ENCODE peak calls at places on chromosome 12, in seven cellular contexts. One of them, this sample, is unnamed.

GRCh38 chr12:112381421-112381897 is 772 bp downstream of the HECTD4 start:
- DNase-seq in A549: no peak
- DNase-seq in CD4-positive, alpha-beta T cell: no peak
- DNase-seq in HFFc6: no peak
- DNase-seq in activated T-helper 9 cell treated with anti-CD3 and anti-CD28 coated beads, Interleukin-2, amount 50 U/mL, for 16 hours: peak; percentile 27
- DNase-seq in iPS-NIHi11: no peak
- DNase-seq in GM13977: peak; percentile 76
- DNase-seq in this sample: peak; percentile 45

GRCh38 chr12:41777064-41777790 is 367.4 kb downstream of the GXYLT1 start:
- DNase-seq in A549: no peak
- DNase-seq in iPS-NIHi11: no peak
- DNase-seq in HFFc6: no peak
- DNase-seq in CD4-positive, alpha-beta T cell: no peak
- DNase-seq in activated T-helper 9 cell treated with anti-CD3 and anti-CD28 coated beads, Interleukin-2, amount 50 U/mL, for 16 hours: no peak
- DNase-seq in GM13977: no peak
- DNase-seq in this sample: no peak

GRCh38 chr12:74801625-74802024 is 264.0 kb downstream of the ATXN7L3B start:
- DNase-seq in GM13977: no peak
- DNase-seq in iPS-NIHi11: no peak
- DNase-seq in A549: no peak
- DNase-seq in HFFc6: no peak
- DNase-seq in activated T-helper 9 cell treated with anti-CD3 and anti-CD28 coated beads, Interleukin-2, amount 50 U/mL, for 16 hours: no peak
- DNase-seq in CD4-positive, alpha-beta T cell: no peak
- DNase-seq in this sample: no peak

GRCh38 chr12:77608157-77608755 is 222.4 kb upstream of the NAV3 start:
- DNase-seq in activated T-helper 9 cell treated with anti-CD3 and anti-CD28 coated beads, Interleukin-2, amount 50 U/mL, for 16 hours: no peak
- DNase-seq in A549: no peak
- DNase-seq in CD4-positive, alpha-beta T cell: no peak
- DNase-seq in iPS-NIHi11: no peak
- DNase-seq in HFFc6: no peak
- DNase-seq in GM13977: no peak
- DNase-seq in this sample: no peak

GRCh38 chr12:6855322-6855721 is 3.4 kb downstream of the USP5 start:
- DNase-seq in iPS-NIHi11: no peak
- DNase-seq in CD4-positive, alpha-beta T cell: no peak
- DNase-seq in HFFc6: no peak
- DNase-seq in activated T-helper 9 cell treated with anti-CD3 and anti-CD28 coated beads, Interleukin-2, amount 50 U/mL, for 16 hours: no peak
- DNase-seq in A549: no peak
- DNase-seq in GM13977: no peak
- DNase-seq in this sample: no peak

GRCh38 chr12:108826115-108826806 is 31.1 kb downstream of the SSH1 start:
- DNase-seq in GM13977: no peak
- DNase-seq in activated T-helper 9 cell treated with anti-CD3 and anti-CD28 coated beads, Interleukin-2, amount 50 U/mL, for 16 hours: no peak
- DNase-seq in iPS-NIHi11: no peak
- DNase-seq in CD4-positive, alpha-beta T cell: no peak
- DNase-seq in HFFc6: peak; percentile 90
- DNase-seq in A549: no peak
- DNase-seq in this sample: no peak

GRCh38 chr12:104136577-104136976 is 1.4 kb downstream of the NFYB start:
- DNase-seq in HFFc6: no peak
- DNase-seq in activated T-helper 9 cell treated with anti-CD3 and anti-CD28 coated beads, Interleukin-2, amount 50 U/mL, for 16 hours: no peak
- DNase-seq in A549: no peak
- DNase-seq in iPS-NIHi11: no peak
- DNase-seq in CD4-positive, alpha-beta T cell: no peak
- DNase-seq in GM13977: no peak
- DNase-seq in this sample: no peak

GRCh38 chr12:54397157-54397556 is 12.6 kb upstream of the ZNF385A start:
- DNase-seq in CD4-positive, alpha-beta T cell: no peak
- DNase-seq in HFFc6: no peak
- DNase-seq in GM13977: no peak
- DNase-seq in activated T-helper 9 cell treated with anti-CD3 and anti-CD28 coated beads, Interleukin-2, amount 50 U/mL, for 16 hours: no peak
- DNase-seq in A549: no peak
- DNase-seq in iPS-NIHi11: no peak
- DNase-seq in this sample: no peak

GRCh38 chr12:108657130-108657745 is 23.5 kb upstream of the SELPLG start:
- DNase-seq in GM13977: no peak
- DNase-seq in A549: no peak
- DNase-seq in activated T-helper 9 cell treated with anti-CD3 and anti-CD28 coated beads, Interleukin-2, amount 50 U/mL, for 16 hours: no peak
- DNase-seq in HFFc6: no peak
- DNase-seq in iPS-NIHi11: no peak
- DNase-seq in CD4-positive, alpha-beta T cell: no peak
- DNase-seq in this sample: no peak

GRCh38 chr12:29656762-29657538 is 126.8 kb downstream of the TMTC1 start:
- DNase-seq in A549: no peak
- DNase-seq in GM13977: no peak
- DNase-seq in HFFc6: no peak
- DNase-seq in CD4-positive, alpha-beta T cell: no peak
- DNase-seq in iPS-NIHi11: no peak
- DNase-seq in activated T-helper 9 cell treated with anti-CD3 and anti-CD28 coated beads, Interleukin-2, amount 50 U/mL, for 16 hours: no peak
- DNase-seq in this sample: no peak

GRCh38 chr12:64461634-64462414 is 9.9 kb downstream of the TBK1 start:
- DNase-seq in GM13977: no peak
- DNase-seq in HFFc6: peak; percentile 85
- DNase-seq in iPS-NIHi11: no peak
- DNase-seq in CD4-positive, alpha-beta T cell: no peak
- DNase-seq in activated T-helper 9 cell treated with anti-CD3 and anti-CD28 coated beads, Interleukin-2, amount 50 U/mL, for 16 hours: no peak
- DNase-seq in A549: no peak
- DNase-seq in this sample: no peak

GRCh38 chr12:25592725-25593495 is 39.8 kb upstream of the LMNTD1 start:
- DNase-seq in HFFc6: no peak
- DNase-seq in iPS-NIHi11: no peak
- DNase-seq in GM13977: no peak
- DNase-seq in activated T-helper 9 cell treated with anti-CD3 and anti-CD28 coated beads, Interleukin-2, amount 50 U/mL, for 16 hours: no peak
- DNase-seq in A549: no peak
- DNase-seq in CD4-positive, alpha-beta T cell: no peak
- DNase-seq in this sample: no peak

GRCh38 chr12:80912906-80913769 is 24.6 kb downstream of the LIN7A start:
- DNase-seq in GM13977: no peak
- DNase-seq in activated T-helper 9 cell treated with anti-CD3 and anti-CD28 coated beads, Interleukin-2, amount 50 U/mL, for 16 hours: no peak
- DNase-seq in A549: no peak
- DNase-seq in HFFc6: no peak
- DNase-seq in iPS-NIHi11: no peak
- DNase-seq in CD4-positive, alpha-beta T cell: no peak
- DNase-seq in this sample: no peak

GRCh38 chr12:91603060-91603459 is 420.4 kb upstream of the DCN start:
- DNase-seq in iPS-NIHi11: no peak
- DNase-seq in A549: no peak
- DNase-seq in GM13977: no peak
- DNase-seq in HFFc6: no peak
- DNase-seq in CD4-positive, alpha-beta T cell: no peak
- DNase-seq in activated T-helper 9 cell treated with anti-CD3 and anti-CD28 coated beads, Interleukin-2, amount 50 U/mL, for 16 hours: no peak
- DNase-seq in this sample: no peak

GRCh38 chr12:92539966-92540791 is 162.6 kb upstream of the PLEKHG7 start:
- DNase-seq in GM13977: no peak
- DNase-seq in A549: no peak
- DNase-seq in activated T-helper 9 cell treated with anti-CD3 and anti-CD28 coated beads, Interleukin-2, amount 50 U/mL, for 16 hours: no peak
- DNase-seq in iPS-NIHi11: peak; percentile 17
- DNase-seq in CD4-positive, alpha-beta T cell: no peak
- DNase-seq in HFFc6: no peak
- DNase-seq in this sample: no peak

GRCh38 chr12:27554421-27555186 is 30.6 kb downstream of the PPFIBP1 start:
- DNase-seq in GM13977: no peak
- DNase-seq in HFFc6: no peak
- DNase-seq in iPS-NIHi11: peak; percentile 56
- DNase-seq in activated T-helper 9 cell treated with anti-CD3 and anti-CD28 coated beads, Interleukin-2, amount 50 U/mL, for 16 hours: no peak
- DNase-seq in CD4-positive, alpha-beta T cell: no peak
- DNase-seq in A549: peak; percentile 43
- DNase-seq in this sample: no peak

GRCh38 chr12:9345163-9345562 is 137.0 kb upstream of the PZP start:
- DNase-seq in activated T-helper 9 cell treated with anti-CD3 and anti-CD28 coated beads, Interleukin-2, amount 50 U/mL, for 16 hours: no peak
- DNase-seq in iPS-NIHi11: no peak
- DNase-seq in A549: no peak
- DNase-seq in HFFc6: no peak
- DNase-seq in GM13977: no peak
- DNase-seq in CD4-positive, alpha-beta T cell: no peak
- DNase-seq in this sample: no peak

GRCh38 chr12:6764011-6764828 is 1.9 kb upstream of the PTMS start:
- DNase-seq in A549: peak; percentile 100
- DNase-seq in HFFc6: peak; percentile 99
- DNase-seq in iPS-NIHi11: peak; percentile 90
- DNase-seq in activated T-helper 9 cell treated with anti-CD3 and anti-CD28 coated beads, Interleukin-2, amount 50 U/mL, for 16 hours: no peak
- DNase-seq in GM13977: peak; percentile 97
- DNase-seq in CD4-positive, alpha-beta T cell: no peak
- DNase-seq in this sample: peak; percentile 94

GRCh38 chr12:4244868-4245267 is 28.7 kb upstream of the CCND2 start:
- DNase-seq in CD4-positive, alpha-beta T cell: no peak
- DNase-seq in GM13977: no peak
- DNase-seq in HFFc6: no peak
- DNase-seq in A549: no peak
- DNase-seq in activated T-helper 9 cell treated with anti-CD3 and anti-CD28 coated beads, Interleukin-2, amount 50 U/mL, for 16 hours: no peak
- DNase-seq in iPS-NIHi11: no peak
- DNase-seq in this sample: no peak

GRCh38 chr12:43208221-43208620 is 343.8 kb downstream of the ADAMTS20 start:
- DNase-seq in A549: no peak
- DNase-seq in GM13977: no peak
- DNase-seq in HFFc6: no peak
- DNase-seq in activated T-helper 9 cell treated with anti-CD3 and anti-CD28 coated beads, Interleukin-2, amount 50 U/mL, for 16 hours: no peak
- DNase-seq in iPS-NIHi11: no peak
- DNase-seq in CD4-positive, alpha-beta T cell: no peak
- DNase-seq in this sample: no peak

GRCh38 chr12:43733687-43734086 is 24.9 kb downstream of the PUS7L start:
- DNase-seq in iPS-NIHi11: no peak
- DNase-seq in GM13977: no peak
- DNase-seq in A549: no peak
- DNase-seq in HFFc6: no peak
- DNase-seq in activated T-helper 9 cell treated with anti-CD3 and anti-CD28 coated beads, Interleukin-2, amount 50 U/mL, for 16 hours: no peak
- DNase-seq in CD4-positive, alpha-beta T cell: no peak
- DNase-seq in this sample: no peak

GRCh38 chr12:47942327-47943230 is 20.8 kb upstream of the TMEM106C start:
- DNase-seq in CD4-positive, alpha-beta T cell: peak; percentile 34
- DNase-seq in iPS-NIHi11: peak; percentile 96
- DNase-seq in GM13977: peak; percentile 69
- DNase-seq in A549: no peak
- DNase-seq in activated T-helper 9 cell treated with anti-CD3 and anti-CD28 coated beads, Interleukin-2, amount 50 U/mL, for 16 hours: peak; percentile 18
- DNase-seq in HFFc6: no peak
- DNase-seq in this sample: no peak

GRCh38 chr12:2919249-2919648 is 28.6 kb downstream of the TULP3 start:
- DNase-seq in A549: no peak
- DNase-seq in activated T-helper 9 cell treated with anti-CD3 and anti-CD28 coated beads, Interleukin-2, amount 50 U/mL, for 16 hours: no peak
- DNase-seq in HFFc6: no peak
- DNase-seq in iPS-NIHi11: no peak
- DNase-seq in GM13977: no peak
- DNase-seq in CD4-positive, alpha-beta T cell: no peak
- DNase-seq in this sample: no peak

GRCh38 chr12:62793256-62794217 is 141.4 kb downstream of the PPM1H start:
- DNase-seq in iPS-NIHi11: peak; percentile 76
- DNase-seq in A549: peak; percentile 96
- DNase-seq in HFFc6: peak; percentile 87
- DNase-seq in GM13977: peak; percentile 66
- DNase-seq in CD4-positive, alpha-beta T cell: peak; percentile 68
- DNase-seq in activated T-helper 9 cell treated with anti-CD3 and anti-CD28 coated beads, Interleukin-2, amount 50 U/mL, for 16 hours: peak; percentile 58
- DNase-seq in this sample: peak; percentile 73

GRCh38 chr12:118330421-118331018 is 42.2 kb downstream of the TAOK3 start:
- DNase-seq in GM13977: peak; percentile 45
- DNase-seq in iPS-NIHi11: no peak
- DNase-seq in activated T-helper 9 cell treated with anti-CD3 and anti-CD28 coated beads, Interleukin-2, amount 50 U/mL, for 16 hours: no peak
- DNase-seq in A549: no peak
- DNase-seq in HFFc6: peak; percentile 76
- DNase-seq in CD4-positive, alpha-beta T cell: no peak
- DNase-seq in this sample: peak; percentile 12

GRCh38 chr12:6541371-6542165 is 7.3 kb downstream of the GAPDH start:
- DNase-seq in HFFc6: no peak
- DNase-seq in CD4-positive, alpha-beta T cell: no peak
- DNase-seq in activated T-helper 9 cell treated with anti-CD3 and anti-CD28 coated beads, Interleukin-2, amount 50 U/mL, for 16 hours: no peak
- DNase-seq in GM13977: no peak
- DNase-seq in iPS-NIHi11: no peak
- DNase-seq in A549: no peak
- DNase-seq in this sample: no peak

GRCh38 chr12:18899678-18900317 is 161.9 kb downstream of the CAPZA3 start:
- DNase-seq in CD4-positive, alpha-beta T cell: no peak
- DNase-seq in activated T-helper 9 cell treated with anti-CD3 and anti-CD28 coated beads, Interleukin-2, amount 50 U/mL, for 16 hours: no peak
- DNase-seq in GM13977: no peak
- DNase-seq in A549: no peak
- DNase-seq in HFFc6: no peak
- DNase-seq in iPS-NIHi11: no peak
- DNase-seq in this sample: no peak

GRCh38 chr12:79000501-79000900 is 135.9 kb downstream of the SYT1 start:
- DNase-seq in GM13977: no peak
- DNase-seq in iPS-NIHi11: no peak
- DNase-seq in activated T-helper 9 cell treated with anti-CD3 and anti-CD28 coated beads, Interleukin-2, amount 50 U/mL, for 16 hours: no peak
- DNase-seq in CD4-positive, alpha-beta T cell: no peak
- DNase-seq in HFFc6: no peak
- DNase-seq in A549: no peak
- DNase-seq in this sample: no peak

This sample was measured in HEK293T.